ENCODE peak calls at places on chromosome 2, in nine cellular contexts. M is Panc1, K is lower lobe of right lung, Q is neuronal stem cell, C is heart left ventricle, Y is right cardiac atrium, Z is GM23338, A is stomach, N is mesenchymal stem cell. B is an unnamed sample.

GRCh38 chr2:201228271-201228911 is 31.9 kb upstream of the CASP8 start:
- DNase-seq in M (no peak), Y (no peak), Q (no peak), C (no peak), A (no peak), K (no peak), Z (no peak), N (peak; percentile 60), B (no peak)

GRCh38 chr2:263774-264492 is at the start of gene SH3YL1:
- DNase-seq in Z (peak; percentile 65), Q (no peak), Y (peak; percentile 43), M (no peak), K (peak; percentile 87), C (peak; percentile 39), A (peak; percentile 87), N (no peak), B (peak; percentile 15)

GRCh38 chr2:205850611-205851010 is 168.3 kb downstream of the NRP2 start:
- DNase-seq in C (no peak), Q (no peak), Y (no peak), A (no peak), K (no peak), N (peak; percentile 26), M (no peak), Z (no peak), B (no peak)

GRCh38 chr2:236849508-236849907 is 236.2 kb upstream of the COPS8 start:
- DNase-seq in Q (no peak), M (no peak), Z (no peak), K (no peak), N (no peak), Y (no peak), A (no peak), C (no peak), B (no peak)

GRCh38 chr2:19870792-19871191 is 31.0 kb downstream of the TTC32 start:
- DNase-seq in Z (no peak), M (no peak), K (no peak), Q (no peak), A (no peak), Y (no peak), N (no peak), C (no peak), B (no peak)

GRCh38 chr2:141557329-141558098 is 573.3 kb downstream of the LRP1B start:
- DNase-seq in Y (no peak), M (peak; percentile 25), Z (no peak), N (peak; percentile 99), Q (no peak), K (no peak), A (no peak), C (no peak), B (no peak)

GRCh38 chr2:53911434-53912189 is 51.8 kb upstream of the GPR75 start:
- DNase-seq in N (peak; percentile 23), A (no peak), Z (peak; percentile 21), Y (no peak), K (no peak), M (no peak), Q (no peak), C (no peak), B (no peak)

GRCh38 chr2:74525717-74526648 is at the start of gene DQX1:
- DNase-seq in A (no peak), M (no peak), N (no peak), Q (no peak), K (no peak), Y (no peak), C (no peak), Z (peak; percentile 85), B (peak; percentile 44)

GRCh38 chr2:46385786-46386577 is 88.8 kb downstream of the EPAS1 start:
- DNase-seq in K (no peak), C (peak; percentile 37), Z (no peak), M (no peak), Q (no peak), A (no peak), Y (no peak), N (no peak), B (no peak)

GRCh38 chr2:217978536-217979150 is 24.2 kb downstream of the TNS1 start:
- DNase-seq in K (no peak), Z (peak; percentile 86), Y (no peak), A (peak; percentile 39), N (peak; percentile 44), M (no peak), C (peak; percentile 49), Q (no peak), B (no peak)

GRCh38 chr2:169221745-169222369 is 140.5 kb downstream of the LRP2 start:
- DNase-seq in Q (no peak), C (no peak), K (no peak), M (no peak), Z (peak; percentile 71), A (no peak), N (peak; percentile 19), Y (no peak), B (peak; percentile 38)

GRCh38 chr2:38376346-38376682 is 759 bp downstream of the ATL2 start:
- DNase-seq in C (no peak), N (peak; percentile 86), Y (no peak), Z (no peak), Q (peak; percentile 26), K (no peak), M (peak; percentile 43), A (peak; percentile 49), B (peak; percentile 60)

GRCh38 chr2:58063641-58064040 is 17.0 kb downstream of the VRK2 start:
- DNase-seq in A (no peak), Z (no peak), M (no peak), N (peak; percentile 86), Q (no peak), Y (no peak), K (no peak), C (no peak), B (no peak)

GRCh38 chr2:158932246-158932645 is 36.2 kb upstream of the TANC1 start:
- DNase-seq in M (no peak), Q (no peak), Y (no peak), A (no peak), C (no peak), K (no peak), N (peak; percentile 57), Z (no peak), B (no peak)

GRCh38 chr2:161788175-161788574 is 164.0 kb downstream of the SLC4A10 start:
- DNase-seq in Y (no peak), Q (no peak), N (no peak), M (no peak), C (no peak), K (no peak), A (no peak), Z (no peak), B (no peak)

DNA sequence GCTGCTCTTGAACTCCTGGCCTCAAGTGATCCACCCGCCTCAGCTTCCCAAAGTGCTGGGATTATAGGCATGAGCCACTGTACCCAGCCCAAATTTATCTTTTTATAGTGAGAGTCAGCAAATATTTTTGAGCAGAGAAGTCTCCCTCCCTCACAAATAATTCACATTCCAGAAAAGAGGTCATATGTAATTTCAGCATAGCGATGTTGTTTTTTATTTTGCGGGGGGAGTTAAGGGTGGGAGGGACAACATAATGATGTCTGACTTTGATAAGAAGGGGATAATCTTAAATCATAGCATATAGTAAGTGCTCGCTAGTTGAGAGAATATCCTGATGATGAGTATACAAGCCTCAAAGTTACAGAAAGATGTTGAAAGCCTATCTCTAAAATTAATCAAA is 1090.2 kb upstream of the ACVR2A start:
- DNase-seq in Y (no peak), C (no peak), N (no peak), Q (no peak), M (no peak), Z (no peak), A (no peak), K (no peak), B (no peak)
- H3K27ac ChIP-seq in Y (no peak overlapping the region), C (no peak overlapping the region), N (no peak overlapping the region), Q (no peak overlapping the region), M (no peak overlapping the region), Z (no peak overlapping the region), A (no peak overlapping the region), K (no peak overlapping the region), B (no peak overlapping the region)

GRCh38 chr2:32820097-32820496 is 126.7 kb upstream of the LTBP1 start:
- DNase-seq in A (no peak), C (no peak), N (no peak), Q (no peak), Y (no peak), K (no peak), Z (no peak), M (no peak), B (no peak)

GRCh38 chr2:32824415-32824814 is 122.3 kb upstream of the LTBP1 start:
- DNase-seq in K (no peak), Q (no peak), A (no peak), M (no peak), C (no peak), N (no peak), Z (no peak), Y (no peak), B (peak; percentile 12)

GRCh38 chr2:32820701-32821100 is 126.1 kb upstream of the LTBP1 start:
- DNase-seq in Z (no peak), A (no peak), Y (no peak), K (no peak), M (no peak), N (no peak), C (no peak), Q (no peak), B (no peak)

GRCh38 chr2:32825291-32825712 is 121.5 kb upstream of the LTBP1 start:
- DNase-seq in Z (no peak), Q (no peak), C (peak; percentile 62), M (no peak), N (no peak), A (no peak), K (no peak), Y (peak; percentile 61), B (peak; percentile 32)
- H3K27ac ChIP-seq in Z (no peak overlapping the region), Q (no peak overlapping the region), C (peak overlapping the region; percentile 42), M (no peak overlapping the region), N (no peak overlapping the region), A (no peak overlapping the region), K (no peak overlapping the region), Y (peak overlapping the region; percentile 57), B (no peak overlapping the region)

DNA sequence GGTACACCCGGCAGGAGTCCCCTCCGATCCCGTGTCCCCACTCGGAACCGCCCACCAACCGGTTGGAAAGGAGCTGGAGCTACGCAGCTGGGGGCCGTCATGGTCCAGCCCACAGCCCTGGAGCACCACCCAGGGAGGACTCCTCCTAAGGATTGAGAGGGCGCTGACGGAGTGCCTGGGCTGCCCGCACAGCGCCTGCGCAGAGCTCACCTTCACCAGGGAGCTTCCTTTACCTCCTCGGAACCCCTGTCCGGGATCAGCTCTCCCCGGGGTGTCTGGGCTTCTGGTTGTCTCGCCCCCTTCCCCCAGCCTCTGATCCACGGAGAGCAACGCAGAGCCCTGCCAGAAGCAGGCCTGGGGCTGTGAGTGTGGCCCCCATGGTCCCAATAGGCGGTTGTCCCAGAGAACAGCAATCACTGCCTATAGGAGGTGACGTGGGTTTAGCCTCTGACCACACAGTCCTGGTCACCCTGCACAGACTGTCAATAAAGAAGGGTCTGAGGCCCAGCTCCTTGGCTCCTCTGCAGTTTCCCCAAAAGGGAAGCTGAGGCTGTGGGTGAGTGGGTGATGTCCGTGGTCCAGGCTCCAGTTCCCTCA is 14.6 kb downstream of the ALPG start:
- DNase-seq in M (no peak), Q (no peak), C (no peak), Y (no peak), A (no peak), N (no peak), K (peak; percentile 56), Z (peak; percentile 75), B (no peak)
- H3K27ac ChIP-seq in M (peak overlapping the region; percentile 44), Q (no peak overlapping the region), C (no peak overlapping the region), Y (no peak overlapping the region), A (no peak overlapping the region), N (no peak overlapping the region), K (no peak overlapping the region), Z (no peak overlapping the region), B (no peak overlapping the region)

DNA sequence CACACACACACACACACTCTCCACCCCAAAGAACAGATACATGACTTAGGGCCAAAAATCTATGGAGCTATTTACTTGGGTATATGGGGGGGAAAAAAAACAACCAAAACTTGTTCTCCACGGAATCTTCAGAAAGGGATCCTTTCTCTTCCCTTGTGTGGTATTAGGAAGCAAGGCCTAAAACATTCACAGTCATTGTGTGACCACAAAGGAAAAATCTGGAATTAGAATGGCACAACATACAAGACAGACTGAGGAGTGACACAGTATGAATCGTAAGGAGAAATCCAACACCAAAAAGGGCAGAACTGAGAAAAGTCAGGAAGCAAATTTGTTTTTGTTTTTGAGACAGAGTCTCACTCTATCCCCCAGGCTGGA is 70.3 kb downstream of the ASXL2 start:
- DNase-seq in K (no peak), M (no peak), Y (no peak), Q (no peak), N (peak; percentile 33), A (no peak), Z (no peak), C (no peak), B (no peak)
- H3K27ac ChIP-seq in K (no peak overlapping the region), M (no peak overlapping the region), Y (no peak overlapping the region), Q (no peak overlapping the region), N (no peak overlapping the region), A (no peak overlapping the region), Z (no peak overlapping the region), C (no peak overlapping the region), B (no peak overlapping the region)

B was measured in A673.